ENCODE peak calls at places on chromosome 9, in six cellular contexts. N is HuH-7.5; L is neural progenitor cell; O is smooth muscle cell of the brain vasculature; F is stimulated activated CD8-positive, alpha-beta memory T cell treated with anti-CD3 and anti-CD28 coated beads, Interleukin-7, amount 100 ng/mL, for 24 hours; V is globus pallidus. J is an unnamed sample.

GRCh38 chr9:131418143-131419028 is 24.5 kb downstream of the PRRC2B start:
- DNase-seq in F (no peak), V (peak), N (peak), L (peak), O (no peak), J (no peak)

GRCh38 chr9:132164604-132165362 is 2.9 kb downstream of the NTNG2 start:
- DNase-seq in F (no peak), V (no peak), O (no peak), N (no peak), L (peak), J (no peak)

GRCh38 chr9:6805532-6805931 is 47.8 kb downstream of the KDM4C start:
- DNase-seq in O (no peak), N (no peak), L (no peak), F (no peak), V (peak), J (no peak)

GRCh38 chr9:112037281-112038016 is 137.6 kb downstream of the SUSD1 start:
- DNase-seq in N (no peak), O (no peak), F (no peak), V (no peak), L (peak), J (no peak)

GRCh38 chr9:135277219-135278201 is 190.0 kb downstream of the OLFM1 start:
- DNase-seq in O (no peak), L (no peak), F (no peak), V (no peak), N (no peak), J (no peak)

GRCh38 chr9:77977210-77977611 is 54.4 kb downstream of the GNAQ start:
- DNase-seq in O (peak), F (no peak), L (peak), V (peak), N (peak), J (peak)

GRCh38 chr9:83649080-83649479 is 26.1 kb downstream of the IDNK start:
- DNase-seq in L (peak), N (peak), V (peak), F (peak), O (peak), J (peak)

GRCh38 chr9:98317134-98317857 is 61.8 kb upstream of the TBC1D2 start:
- DNase-seq in O (no peak), V (no peak), N (no peak), F (no peak), L (no peak), J (no peak)

GRCh38 chr9:15553528-15553898 is 670 bp downstream of the CCDC171 start:
- DNase-seq in O (no peak), N (no peak), F (no peak), V (no peak), L (no peak), J (no peak)

J was measured in HTR-8/SVneo.